ENCODE peak calls at places on chromosomes 6 and 20, in eight cellular contexts. One of them, this sample, is unnamed.

GRCh38 chr20:51094221-51094620 is 71.3 kb upstream of the KCNG1 start:
- DNase-seq in breast epithelium: no peak
- DNase-seq in right lobe of liver: no peak
- DNase-seq in esophagus squamous epithelium: no peak
- DNase-seq in adrenal gland: no peak
- DNase-seq in thyroid gland: no peak
- DNase-seq in prostate gland: no peak
- DNase-seq in A549: no peak
- DNase-seq in this sample: no peak

GRCh38 chr6:33199687-33200233 is 705 bp downstream of the RXRB start:
- DNase-seq in breast epithelium: no peak
- DNase-seq in right lobe of liver: peak
- DNase-seq in esophagus squamous epithelium: no peak
- DNase-seq in adrenal gland: no peak
- DNase-seq in thyroid gland: peak
- DNase-seq in prostate gland: no peak
- DNase-seq in A549: peak
- DNase-seq in this sample: peak

GRCh38 chr6:100462396-100462795 is 2.3 kb downstream of the SIM1 start:
- DNase-seq in breast epithelium: no peak
- DNase-seq in right lobe of liver: no peak
- DNase-seq in esophagus squamous epithelium: no peak
- DNase-seq in adrenal gland: no peak
- DNase-seq in thyroid gland: no peak
- DNase-seq in prostate gland: no peak
- DNase-seq in A549: no peak
- DNase-seq in this sample: no peak

GRCh38 chr6:136037885-136038460 is 186.5 kb downstream of the PDE7B start:
- DNase-seq in breast epithelium: no peak
- DNase-seq in right lobe of liver: no peak
- DNase-seq in esophagus squamous epithelium: no peak
- DNase-seq in adrenal gland: no peak
- DNase-seq in thyroid gland: peak
- DNase-seq in prostate gland: no peak
- DNase-seq in A549: no peak
- DNase-seq in this sample: no peak

GRCh38 chr20:31845300-31845863 is at the start of gene FOXS1:
- DNase-seq in breast epithelium: no peak
- DNase-seq in right lobe of liver: no peak
- DNase-seq in esophagus squamous epithelium: no peak
- DNase-seq in adrenal gland: no peak
- DNase-seq in thyroid gland: no peak
- DNase-seq in prostate gland: no peak
- DNase-seq in A549: no peak
- DNase-seq in this sample: no peak

GRCh38 chr6:88975369-88975768 is 12.0 kb upstream of the RNGTT start:
- DNase-seq in breast epithelium: no peak
- DNase-seq in right lobe of liver: no peak
- DNase-seq in esophagus squamous epithelium: no peak
- DNase-seq in adrenal gland: no peak
- DNase-seq in thyroid gland: no peak
- DNase-seq in prostate gland: no peak
- DNase-seq in A549: no peak
- DNase-seq in this sample: no peak

GRCh38 chr6:138296381-138296780 is 78.1 kb upstream of the PBOV1 start:
- DNase-seq in breast epithelium: no peak
- DNase-seq in right lobe of liver: no peak
- DNase-seq in esophagus squamous epithelium: no peak
- DNase-seq in adrenal gland: no peak
- DNase-seq in thyroid gland: no peak
- DNase-seq in prostate gland: no peak
- DNase-seq in A549: no peak
- DNase-seq in this sample: no peak

GRCh38 chr20:29687438-29687837 is 1570.0 kb upstream of the DEFB115 start:
- DNase-seq in breast epithelium: no peak
- DNase-seq in right lobe of liver: no peak
- DNase-seq in esophagus squamous epithelium: no peak
- DNase-seq in adrenal gland: no peak
- DNase-seq in thyroid gland: no peak
- DNase-seq in prostate gland: no peak
- DNase-seq in A549: no peak
- DNase-seq in this sample: no peak

GRCh38 chr6:100614386-100614785 is 149.7 kb upstream of the SIM1 start:
- DNase-seq in breast epithelium: no peak
- DNase-seq in right lobe of liver: no peak
- DNase-seq in esophagus squamous epithelium: no peak
- DNase-seq in adrenal gland: peak
- DNase-seq in thyroid gland: no peak
- DNase-seq in prostate gland: no peak
- DNase-seq in A549: no peak
- DNase-seq in this sample: no peak

GRCh38 chr6:134173936-134174789 is 121.7 kb upstream of the SLC2A12 start:
- DNase-seq in breast epithelium: peak
- DNase-seq in right lobe of liver: peak
- DNase-seq in esophagus squamous epithelium: no peak
- DNase-seq in adrenal gland: peak
- DNase-seq in thyroid gland: peak
- DNase-seq in prostate gland: peak
- DNase-seq in A549: peak
- DNase-seq in this sample: peak

GRCh38 chr6:39375405-39375804 is 52.9 kb upstream of the KCNK16 start:
- DNase-seq in breast epithelium: no peak
- DNase-seq in right lobe of liver: peak
- DNase-seq in esophagus squamous epithelium: no peak
- DNase-seq in adrenal gland: no peak
- DNase-seq in thyroid gland: no peak
- DNase-seq in prostate gland: no peak
- DNase-seq in A549: no peak
- DNase-seq in this sample: no peak

GRCh38 chr6:37258716-37259115 is 772 bp upstream of the TMEM217 start:
- DNase-seq in breast epithelium: no peak
- DNase-seq in right lobe of liver: no peak
- DNase-seq in esophagus squamous epithelium: no peak
- DNase-seq in adrenal gland: no peak
- DNase-seq in thyroid gland: no peak
- DNase-seq in prostate gland: no peak
- DNase-seq in A549: no peak
- DNase-seq in this sample: no peak

GRCh38 chr6:35146453-35146852 is 5.3 kb upstream of the TCP11 start:
- DNase-seq in breast epithelium: no peak
- DNase-seq in right lobe of liver: peak
- DNase-seq in esophagus squamous epithelium: no peak
- DNase-seq in adrenal gland: peak
- DNase-seq in thyroid gland: peak
- DNase-seq in prostate gland: peak
- DNase-seq in A549: peak
- DNase-seq in this sample: peak

GRCh38 chr20:8757146-8757545 is 311.7 kb upstream of the PLCB4 start:
- DNase-seq in breast epithelium: no peak
- DNase-seq in right lobe of liver: no peak
- DNase-seq in esophagus squamous epithelium: no peak
- DNase-seq in adrenal gland: peak
- DNase-seq in thyroid gland: no peak
- DNase-seq in prostate gland: no peak
- DNase-seq in A549: no peak
- DNase-seq in this sample: no peak

GRCh38 chr6:89385156-89385667 is 26.9 kb downstream of the RRAGD start:
- DNase-seq in breast epithelium: no peak
- DNase-seq in right lobe of liver: no peak
- DNase-seq in esophagus squamous epithelium: no peak
- DNase-seq in adrenal gland: no peak
- DNase-seq in thyroid gland: no peak
- DNase-seq in prostate gland: peak
- DNase-seq in A549: no peak
- DNase-seq in this sample: no peak

GRCh38 chr20:9388160-9388825 is 126.1 kb upstream of the LAMP5 start:
- DNase-seq in breast epithelium: no peak
- DNase-seq in right lobe of liver: no peak
- DNase-seq in esophagus squamous epithelium: no peak
- DNase-seq in adrenal gland: no peak
- DNase-seq in thyroid gland: no peak
- DNase-seq in prostate gland: no peak
- DNase-seq in A549: no peak
- DNase-seq in this sample: no peak

GRCh38 chr6:163412345-163412744 is 2.2 kb upstream of the QKI start:
- DNase-seq in breast epithelium: no peak
- DNase-seq in right lobe of liver: no peak
- DNase-seq in esophagus squamous epithelium: no peak
- DNase-seq in adrenal gland: no peak
- DNase-seq in thyroid gland: no peak
- DNase-seq in prostate gland: no peak
- DNase-seq in A549: no peak
- DNase-seq in this sample: peak

GRCh38 chr6:88982720-88983119 is 19.3 kb upstream of the RNGTT start:
- DNase-seq in breast epithelium: no peak
- DNase-seq in right lobe of liver: no peak
- DNase-seq in esophagus squamous epithelium: no peak
- DNase-seq in adrenal gland: peak
- DNase-seq in thyroid gland: peak
- DNase-seq in prostate gland: peak
- DNase-seq in A549: peak
- DNase-seq in this sample: peak

GRCh38 chr6:63272397-63272796 is 47.4 kb downstream of the LGSN start:
- DNase-seq in breast epithelium: no peak
- DNase-seq in right lobe of liver: no peak
- DNase-seq in esophagus squamous epithelium: no peak
- DNase-seq in adrenal gland: no peak
- DNase-seq in thyroid gland: no peak
- DNase-seq in prostate gland: no peak
- DNase-seq in A549: no peak
- DNase-seq in this sample: peak

GRCh38 chr6:170087946-170088348 is 202.9 kb downstream of the DLL1 start:
- DNase-seq in breast epithelium: peak
- DNase-seq in right lobe of liver: no peak
- DNase-seq in esophagus squamous epithelium: no peak
- DNase-seq in adrenal gland: no peak
- DNase-seq in thyroid gland: no peak
- DNase-seq in prostate gland: no peak
- DNase-seq in A549: no peak
- DNase-seq in this sample: no peak

GRCh38 chr20:18728165-18728866 is 85.3 kb upstream of the SCP2D1 start:
- DNase-seq in breast epithelium: no peak
- DNase-seq in right lobe of liver: no peak
- DNase-seq in esophagus squamous epithelium: no peak
- DNase-seq in adrenal gland: no peak
- DNase-seq in thyroid gland: no peak
- DNase-seq in prostate gland: no peak
- DNase-seq in A549: no peak
- DNase-seq in this sample: no peak

GRCh38 chr20:15576401-15576800 is 996.8 kb downstream of the KIF16B start:
- DNase-seq in breast epithelium: no peak
- DNase-seq in right lobe of liver: no peak
- DNase-seq in esophagus squamous epithelium: no peak
- DNase-seq in adrenal gland: no peak
- DNase-seq in thyroid gland: no peak
- DNase-seq in prostate gland: no peak
- DNase-seq in A549: no peak
- DNase-seq in this sample: no peak

GRCh38 chr6:36252005-36252404 is 17.9 kb upstream of the PNPLA1 start:
- DNase-seq in breast epithelium: no peak
- DNase-seq in right lobe of liver: no peak
- DNase-seq in esophagus squamous epithelium: no peak
- DNase-seq in adrenal gland: no peak
- DNase-seq in thyroid gland: peak
- DNase-seq in prostate gland: no peak
- DNase-seq in A549: no peak
- DNase-seq in this sample: no peak

GRCh38 chr20:2663887-2664719 is at the start of gene IDH3B:
- DNase-seq in breast epithelium: peak
- DNase-seq in right lobe of liver: peak
- DNase-seq in esophagus squamous epithelium: peak
- DNase-seq in adrenal gland: peak
- DNase-seq in thyroid gland: peak
- DNase-seq in prostate gland: peak
- DNase-seq in A549: peak
- DNase-seq in this sample: peak
- TF ChIP-seq POLR2A in breast epithelium: peak
- TF ChIP-seq POLR2A in right lobe of liver: peak
- TF ChIP-seq POLR2A in esophagus squamous epithelium: peak
- TF ChIP-seq POLR2A in adrenal gland: peak
- TF ChIP-seq POLR2A in thyroid gland: peak
- TF ChIP-seq POLR2A in prostate gland: peak
- TF ChIP-seq POLR2A in A549: peak
- TF ChIP-seq POLR2A in this sample: peak

GRCh38 chr6:131135244-131136020 is at the start of gene AKAP7:
- DNase-seq in breast epithelium: peak
- DNase-seq in right lobe of liver: peak
- DNase-seq in esophagus squamous epithelium: peak
- DNase-seq in adrenal gland: peak
- DNase-seq in thyroid gland: peak
- DNase-seq in prostate gland: peak
- DNase-seq in A549: peak
- DNase-seq in this sample: peak
- TF ChIP-seq POLR2A in breast epithelium: peak
- TF ChIP-seq POLR2A in right lobe of liver: peak
- TF ChIP-seq POLR2A in esophagus squamous epithelium: peak
- TF ChIP-seq POLR2A in adrenal gland: peak
- TF ChIP-seq POLR2A in thyroid gland: no peak
- TF ChIP-seq POLR2A in prostate gland: peak
- TF ChIP-seq POLR2A in A549: peak
- TF ChIP-seq POLR2A in this sample: no peak

GRCh38 chr20:53923745-53924369 is 146.5 kb downstream of the BCAS1 start:
- DNase-seq in breast epithelium: no peak
- DNase-seq in right lobe of liver: no peak
- DNase-seq in esophagus squamous epithelium: no peak
- DNase-seq in adrenal gland: no peak
- DNase-seq in thyroid gland: no peak
- DNase-seq in prostate gland: no peak
- DNase-seq in A549: no peak
- DNase-seq in this sample: no peak

GRCh38 chr20:53925651-53926401 is 144.6 kb downstream of the BCAS1 start:
- DNase-seq in breast epithelium: no peak
- DNase-seq in right lobe of liver: no peak
- DNase-seq in esophagus squamous epithelium: no peak
- DNase-seq in adrenal gland: no peak
- DNase-seq in thyroid gland: no peak
- DNase-seq in prostate gland: no peak
- DNase-seq in A549: no peak
- DNase-seq in this sample: no peak

GRCh38 chr20:53929399-53929798 is 141.0 kb downstream of the BCAS1 start:
- DNase-seq in breast epithelium: no peak
- DNase-seq in right lobe of liver: no peak
- DNase-seq in esophagus squamous epithelium: no peak
- DNase-seq in adrenal gland: no peak
- DNase-seq in thyroid gland: no peak
- DNase-seq in prostate gland: no peak
- DNase-seq in A549: no peak
- DNase-seq in this sample: no peak

GRCh38 chr20:53927990-53928389 is 142.4 kb downstream of the BCAS1 start:
- DNase-seq in breast epithelium: no peak
- DNase-seq in right lobe of liver: no peak
- DNase-seq in esophagus squamous epithelium: no peak
- DNase-seq in adrenal gland: no peak
- DNase-seq in thyroid gland: no peak
- DNase-seq in prostate gland: no peak
- DNase-seq in A549: no peak
- DNase-seq in this sample: no peak

GRCh38 chr20:53926428-53927028 is 143.9 kb downstream of the BCAS1 start:
- DNase-seq in breast epithelium: no peak
- DNase-seq in right lobe of liver: no peak
- DNase-seq in esophagus squamous epithelium: no peak
- DNase-seq in adrenal gland: peak
- DNase-seq in thyroid gland: no peak
- DNase-seq in prostate gland: no peak
- DNase-seq in A549: peak
- DNase-seq in this sample: no peak
- TF ChIP-seq POLR2A in breast epithelium: no peak
- TF ChIP-seq POLR2A in right lobe of liver: peak
- TF ChIP-seq POLR2A in esophagus squamous epithelium: no peak
- TF ChIP-seq POLR2A in adrenal gland: no peak
- TF ChIP-seq POLR2A in thyroid gland: no peak
- TF ChIP-seq POLR2A in prostate gland: peak
- TF ChIP-seq POLR2A in A549: no peak
- TF ChIP-seq POLR2A in this sample: no peak

GRCh38 chr20:1894471-1894950 is 696 bp upstream of the SIRPA start:
- DNase-seq in breast epithelium: no peak
- DNase-seq in right lobe of liver: peak
- DNase-seq in esophagus squamous epithelium: no peak
- DNase-seq in adrenal gland: peak
- DNase-seq in thyroid gland: peak
- DNase-seq in prostate gland: peak
- DNase-seq in A549: peak
- DNase-seq in this sample: peak
- TF ChIP-seq POLR2A in breast epithelium: no peak
- TF ChIP-seq POLR2A in right lobe of liver: peak
- TF ChIP-seq POLR2A in esophagus squamous epithelium: peak
- TF ChIP-seq POLR2A in adrenal gland: peak
- TF ChIP-seq POLR2A in thyroid gland: no peak
- TF ChIP-seq POLR2A in prostate gland: no peak
- TF ChIP-seq POLR2A in A549: no peak
- TF ChIP-seq POLR2A in this sample: no peak

This sample was measured in erythroblast.